ENCODE peak calls at places on chromosomes 5 and 9, in five cellular contexts. One of them, this sample, is unnamed.

GRCh38 chr5:176406436-176407052 is 9.8 kb downstream of the CLTB start:
- DNase-seq in thoracic aorta: no peak
- DNase-seq in endodermal cell: no peak
- DNase-seq in lower lobe of right lung: no peak
- DNase-seq in MCF 10A: no peak
- DNase-seq in this sample: no peak

GRCh38 chr5:88660947-88661869 is 221.8 kb downstream of the MEF2C start:
- DNase-seq in lower lobe of right lung: no peak
- DNase-seq in thoracic aorta: no peak
- DNase-seq in endodermal cell: peak
- DNase-seq in MCF 10A: no peak
- DNase-seq in this sample: no peak

GRCh38 chr5:178290376-178290775 is 57.8 kb upstream of the PHYKPL start:
- DNase-seq in endodermal cell: no peak
- DNase-seq in lower lobe of right lung: peak
- DNase-seq in thoracic aorta: no peak
- DNase-seq in MCF 10A: no peak
- DNase-seq in this sample: no peak

GRCh38 chr5:38465045-38465444 is 91.4 kb downstream of the LIFR start:
- DNase-seq in MCF 10A: peak
- DNase-seq in endodermal cell: no peak
- DNase-seq in lower lobe of right lung: no peak
- DNase-seq in thoracic aorta: no peak
- DNase-seq in this sample: no peak

GRCh38 chr5:139804800-139805397 is 9.3 kb downstream of the PSD2 start:
- DNase-seq in thoracic aorta: no peak
- DNase-seq in lower lobe of right lung: no peak
- DNase-seq in MCF 10A: no peak
- DNase-seq in endodermal cell: no peak
- DNase-seq in this sample: no peak

GRCh38 chr5:102583663-102584062 is 84.9 kb upstream of the SLCO6A1 start:
- DNase-seq in endodermal cell: no peak
- DNase-seq in thoracic aorta: no peak
- DNase-seq in MCF 10A: peak
- DNase-seq in lower lobe of right lung: no peak
- DNase-seq in this sample: no peak

GRCh38 chr5:179141867-179142266 is 81.7 kb downstream of the ZNF354C start:
- DNase-seq in endodermal cell: no peak
- DNase-seq in MCF 10A: no peak
- DNase-seq in thoracic aorta: no peak
- DNase-seq in lower lobe of right lung: no peak
- DNase-seq in this sample: no peak

GRCh38 chr5:162607879-162608278 is 540.3 kb downstream of the GABRG2 start:
- DNase-seq in thoracic aorta: no peak
- DNase-seq in lower lobe of right lung: no peak
- DNase-seq in endodermal cell: peak
- DNase-seq in MCF 10A: no peak
- DNase-seq in this sample: no peak

GRCh38 chr5:1141827-1142226 is 30.0 kb upstream of the SLC12A7 start:
- DNase-seq in endodermal cell: no peak
- DNase-seq in MCF 10A: no peak
- DNase-seq in thoracic aorta: no peak
- DNase-seq in lower lobe of right lung: no peak
- DNase-seq in this sample: no peak

DNA sequence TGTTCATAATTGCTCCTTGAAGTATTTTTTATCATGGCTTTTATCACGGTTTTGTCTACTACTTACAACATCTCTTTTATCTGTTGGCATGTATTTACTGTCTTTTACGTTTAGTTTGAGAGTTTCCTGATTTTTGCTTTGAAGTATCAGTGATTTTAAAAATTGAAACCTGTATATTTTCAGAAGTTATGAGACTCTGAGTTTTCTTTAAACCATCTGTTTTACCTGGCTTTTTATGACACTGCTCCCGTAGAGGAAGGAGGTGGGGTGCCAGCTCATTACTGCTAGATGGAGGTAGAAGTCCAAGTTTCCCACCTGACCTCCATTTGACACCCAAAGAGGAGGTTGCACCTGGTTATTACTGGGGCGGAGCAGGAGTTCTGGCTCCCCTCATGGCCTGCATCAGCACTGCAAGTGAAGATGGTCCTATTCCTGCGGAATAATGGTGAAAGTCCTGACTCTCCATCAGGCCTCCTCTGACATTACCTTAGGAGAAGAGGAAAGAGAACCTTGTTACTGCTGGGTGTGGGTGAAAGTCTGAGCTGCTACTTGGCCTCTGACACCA is 10.0 kb upstream of the ZNF131 start:
- DNase-seq in endodermal cell: peak
- DNase-seq in thoracic aorta: no peak
- DNase-seq in lower lobe of right lung: no peak
- DNase-seq in MCF 10A: peak
- DNase-seq in this sample: no peak
- TF ChIP-seq CTCF in endodermal cell: peak
- TF ChIP-seq CTCF in thoracic aorta: no peak
- TF ChIP-seq CTCF in lower lobe of right lung: no peak
- TF ChIP-seq CTCF in MCF 10A: no peak
- TF ChIP-seq CTCF in this sample: peak

DNA sequence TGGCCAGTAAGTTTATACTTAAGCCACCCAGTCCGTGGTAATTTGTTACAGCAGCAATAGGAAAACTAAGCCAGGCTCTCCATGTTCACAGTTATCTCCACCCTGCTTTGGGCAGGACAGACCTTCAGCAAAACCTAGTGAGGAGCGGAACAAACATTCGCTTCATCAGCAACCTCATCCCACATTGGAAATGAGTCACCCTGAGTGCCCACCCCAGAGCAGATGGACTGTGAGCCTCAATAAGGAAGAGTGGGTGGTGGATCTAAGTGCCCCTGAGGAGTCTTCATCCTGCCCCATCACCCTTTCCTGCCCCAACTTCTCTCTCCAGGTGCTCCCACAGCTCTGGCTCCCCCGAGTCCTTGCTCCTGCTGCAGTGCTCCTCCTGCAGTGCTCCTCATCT is 78.8 kb downstream of the FSTL4 start:
- DNase-seq in thoracic aorta: no peak
- DNase-seq in endodermal cell: no peak
- DNase-seq in MCF 10A: no peak
- DNase-seq in lower lobe of right lung: no peak
- DNase-seq in this sample: no peak
- TF ChIP-seq CTCF in thoracic aorta: no peak
- TF ChIP-seq CTCF in endodermal cell: no peak
- TF ChIP-seq CTCF in MCF 10A: no peak
- TF ChIP-seq CTCF in lower lobe of right lung: no peak
- TF ChIP-seq CTCF in this sample: no peak

DNA sequence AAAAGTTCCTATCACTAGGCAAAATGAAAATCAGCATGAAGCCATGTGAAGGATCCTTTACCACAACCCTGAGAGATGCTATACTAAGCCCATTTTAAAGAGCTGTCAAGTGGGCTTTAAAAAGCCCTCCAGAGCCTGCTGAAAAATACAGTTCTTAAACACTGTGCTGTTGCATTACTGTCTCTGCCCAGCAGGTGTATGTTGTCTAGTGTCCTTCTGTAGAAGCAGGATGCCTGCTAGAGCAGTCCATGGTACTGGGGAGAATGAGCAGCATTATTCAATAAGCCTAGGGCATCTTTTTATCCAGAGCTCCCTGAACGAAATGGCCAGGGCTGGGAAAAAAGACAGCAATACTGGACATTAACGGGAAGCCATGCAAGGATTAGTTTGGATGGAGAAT is 126.2 kb upstream of the PLCXD3 start:
- DNase-seq in endodermal cell: peak
- DNase-seq in MCF 10A: peak
- DNase-seq in lower lobe of right lung: no peak
- DNase-seq in thoracic aorta: no peak
- DNase-seq in this sample: no peak
- TF ChIP-seq CTCF in endodermal cell: peak
- TF ChIP-seq CTCF in MCF 10A: peak
- TF ChIP-seq CTCF in lower lobe of right lung: peak
- TF ChIP-seq CTCF in thoracic aorta: no peak
- TF ChIP-seq CTCF in this sample: peak

GRCh38 chr5:34833991-34834793 is 4.8 kb upstream of the TTC23L start:
- DNase-seq in thoracic aorta: no peak
- DNase-seq in MCF 10A: no peak
- DNase-seq in endodermal cell: no peak
- DNase-seq in lower lobe of right lung: no peak
- DNase-seq in this sample: no peak
- TF ChIP-seq CTCF in thoracic aorta: no peak
- TF ChIP-seq CTCF in MCF 10A: no peak
- TF ChIP-seq CTCF in endodermal cell: peak
- TF ChIP-seq CTCF in lower lobe of right lung: no peak
- TF ChIP-seq CTCF in this sample: no peak

DNA sequence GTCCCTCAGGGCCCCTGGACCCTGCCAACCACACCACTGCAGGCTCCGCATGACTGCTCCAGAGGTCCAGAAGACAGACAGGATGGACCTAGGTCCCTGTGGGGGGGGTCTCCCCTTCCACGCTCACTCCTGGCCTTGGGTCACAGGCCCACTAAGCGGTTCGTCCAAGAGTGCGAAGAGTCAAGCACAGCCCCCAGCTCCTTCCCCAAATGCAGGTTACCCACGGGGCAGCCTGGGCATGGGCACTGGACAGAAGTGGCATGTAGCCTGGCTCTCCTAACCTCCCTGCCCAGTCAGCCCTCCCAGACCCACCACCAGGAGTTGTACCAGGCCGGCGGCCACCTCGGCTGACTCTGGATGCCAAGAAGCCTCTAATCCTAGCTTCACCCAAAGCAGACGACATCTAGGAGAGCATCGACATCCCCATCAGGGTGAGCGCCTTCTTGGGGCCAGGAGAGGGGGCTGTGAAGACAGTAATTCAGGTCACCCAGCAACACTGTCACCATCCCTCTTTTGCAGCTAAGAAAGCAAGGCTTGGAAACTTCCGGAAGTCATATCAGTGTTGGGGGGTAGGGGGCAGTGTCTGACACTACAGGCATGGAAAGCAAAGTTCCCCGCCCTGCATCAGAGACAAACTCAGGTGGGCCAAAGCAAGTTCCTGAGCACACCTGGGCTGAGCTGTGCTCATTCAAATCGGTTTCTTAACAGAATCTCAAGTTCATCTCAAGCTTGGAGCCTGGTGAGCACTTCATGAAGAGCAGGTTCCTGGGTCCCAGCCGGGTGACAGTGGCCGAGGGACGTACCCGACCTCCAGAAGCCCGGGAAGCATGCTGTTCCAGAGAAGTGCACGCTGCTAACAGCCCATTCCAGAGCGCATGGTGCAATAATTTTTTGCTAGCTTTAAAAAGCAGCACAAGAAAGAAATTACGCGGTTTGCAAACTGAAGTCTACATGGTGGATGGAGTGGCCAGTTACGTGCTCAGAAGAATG is 68.7 kb downstream of the SEMA4D start:
- DNase-seq in lower lobe of right lung: no peak
- DNase-seq in endodermal cell: peak
- DNase-seq in thoracic aorta: no peak
- DNase-seq in MCF 10A: no peak
- DNase-seq in this sample: no peak
- TF ChIP-seq CTCF in lower lobe of right lung: no peak
- TF ChIP-seq CTCF in endodermal cell: peak
- TF ChIP-seq CTCF in thoracic aorta: no peak
- TF ChIP-seq CTCF in MCF 10A: peak
- TF ChIP-seq CTCF in this sample: no peak